ENCODE peak calls at places on chromosomes 4 and X, in nine cellular contexts. S is brain microvascular endothelial cell, Y is WTC11, U is HCT116, W is astrocyte of the spinal cord, E is neural crest cell, G is foreskin fibroblast, Q is GM12878, X is gastrocnemius medialis. B is an unnamed sample.

GRCh38 chrX:16903274-16904019 is 33.3 kb upstream of the RBBP7 start:
- DNase-seq in X (no peak), W (no peak), Q (peak; percentile 15), G (no peak), E (no peak), S (no peak), Y (no peak), U (no peak), B (no peak)

GRCh38 chrX:117969782-117970181 is 146.8 kb downstream of the KLHL13 start:
- DNase-seq in W (no peak), X (no peak), E (no peak), Y (no peak), Q (no peak), U (no peak), S (no peak), G (no peak), B (no peak)

GRCh38 chr4:64784125-64784524 is 374.9 kb upstream of the TECRL start:
- DNase-seq in Q (no peak), U (no peak), E (no peak), G (no peak), S (no peak), Y (no peak), W (peak; percentile 86), X (no peak), B (no peak)

GRCh38 chr4:54400802-54401201 is 171.7 kb downstream of the PDGFRA start:
- DNase-seq in E (no peak), G (peak; percentile 88), U (no peak), Y (no peak), X (no peak), W (peak; percentile 85), Q (no peak), S (peak; percentile 91), B (no peak)

GRCh38 chr4:141636771-141637460 is 533 bp downstream of the IL15 start:
- DNase-seq in G (peak; percentile 78), S (no peak), E (peak; percentile 20), Y (peak; percentile 50), X (peak; percentile 30), Q (no peak), U (peak; percentile 18), W (peak; percentile 67), B (peak; percentile 68)

GRCh38 chr4:85107553-85107952 is 141.1 kb upstream of the WDFY3 start:
- DNase-seq in E (no peak), G (no peak), Y (no peak), S (no peak), W (peak; percentile 17), U (no peak), X (no peak), Q (no peak), B (no peak)

GRCh38 chr4:86048426-86048825 is 311.4 kb downstream of the MAPK10 start:
- DNase-seq in S (no peak), Y (no peak), E (no peak), Q (no peak), U (no peak), X (no peak), G (peak; percentile 89), W (peak; percentile 48), B (no peak)

GRCh38 chrX:53239474-53239873 is 14.5 kb upstream of the KDM5C start:
- DNase-seq in U (no peak), Q (no peak), E (no peak), W (no peak), X (no peak), S (no peak), Y (peak; percentile 48), G (no peak), B (no peak)

GRCh38 chrX:151694661-151695582 is at the start of gene PRRG3:
- DNase-seq in U (no peak), Y (peak; percentile 30), S (no peak), W (no peak), E (peak; percentile 7), Q (no peak), G (no peak), X (no peak), B (peak; percentile 59)

GRCh38 chr4:151415978-151416377 is 7.0 kb downstream of the FHIP1A start:
- DNase-seq in W (peak; percentile 83), S (peak; percentile 32), Q (no peak), X (no peak), Y (no peak), U (no peak), E (no peak), G (peak; percentile 57), B (no peak)

GRCh38 chr4:101993841-101994221 is 203.3 kb downstream of the BANK1 start:
- DNase-seq in Y (no peak), U (no peak), G (no peak), Q (no peak), W (no peak), X (no peak), E (no peak), S (no peak), B (no peak)

GRCh38 chrX:72317139-72317538 is 11.4 kb upstream of the CITED1 start:
- DNase-seq in Y (no peak), S (no peak), W (no peak), U (no peak), E (no peak), X (no peak), Q (no peak), G (no peak), B (no peak)

GRCh38 chr4:1378559-1379231 is 27.5 kb downstream of the NKX1-1 start:
- DNase-seq in Y (peak; percentile 8), S (no peak), G (no peak), X (no peak), U (no peak), Q (no peak), W (no peak), E (no peak), B (peak; percentile 3)

GRCh38 chr4:110632506-110633357 is 9.9 kb upstream of the PITX2 start:
- DNase-seq in Q (no peak), Y (peak; percentile 58), E (peak; percentile 10), U (no peak), X (no peak), W (no peak), G (no peak), S (no peak), B (peak; percentile 61)

GRCh38 chr4:164571593-164572385 is 182.1 kb upstream of the SMIM31 start:
- DNase-seq in Y (peak; percentile 18), X (no peak), U (no peak), S (peak; percentile 2), Q (no peak), E (no peak), W (peak; percentile 23), G (no peak), B (no peak)

GRCh38 chrX:1476682-1477081 is 24.0 kb upstream of the ASMTL start:
- DNase-seq in E (no peak), S (no peak), G (no peak), Y (no peak), Q (no peak), U (no peak), X (no peak), W (no peak), B (no peak)

GRCh38 chrX:154300815-154301214 is 5.2 kb downstream of the TKTL1 start:
- DNase-seq in G (no peak), X (no peak), W (no peak), Q (no peak), E (no peak), S (no peak), U (no peak), Y (no peak), B (no peak)

GRCh38 chr4:41541697-41542096 is 3.7 kb downstream of the LIMCH1 start:
- DNase-seq in U (no peak), X (no peak), W (no peak), E (no peak), Q (no peak), G (peak; percentile 39), S (no peak), Y (no peak), B (no peak)

GRCh38 chr4:55947912-55948725 is 626 bp upstream of the CEP135 start:
- DNase-seq in X (no peak), W (peak; percentile 92), S (peak; percentile 93), Y (no peak), E (peak; percentile 2), Q (peak; percentile 59), U (peak; percentile 28), G (peak; percentile 94), B (no peak)

GRCh38 chr4:116070283-116070682 is 956.9 kb upstream of the NDST4 start:
- DNase-seq in W (peak; percentile 33), Y (no peak), X (no peak), S (no peak), U (no peak), G (peak; percentile 12), Q (no peak), E (no peak), B (no peak)

GRCh38 chrX:131237363-131237762 is 51.7 kb downstream of the IGSF1 start:
- DNase-seq in E (no peak), X (no peak), Q (no peak), G (no peak), U (no peak), S (no peak), Y (no peak), W (no peak), B (no peak)

GRCh38 chr4:154292589-154292988 is 199.0 kb downstream of the DCHS2 start:
- DNase-seq in Q (no peak), S (no peak), E (no peak), Y (no peak), X (no peak), W (no peak), G (no peak), U (no peak), B (no peak)
- TF ChIP-seq CTCF in Q (peak; percentile 10), S (no peak), E (no peak), Y (no peak), X (no peak), W (no peak), G (no peak), U (no peak), B (no peak)

GRCh38 chr4:169398294-169398693 is 127.5 kb upstream of the SH3RF1 start:
- DNase-seq in U (no peak), G (peak; percentile 72), S (no peak), E (no peak), Y (no peak), Q (no peak), W (peak; percentile 84), X (no peak), B (no peak)
- TF ChIP-seq CTCF in U (no peak), G (no peak), S (no peak), E (no peak), Y (no peak), Q (no peak), W (no peak), X (no peak), B (no peak)

GRCh38 chr4:16278178-16278577 is 51.9 kb upstream of the TAPT1 start:
- DNase-seq in U (no peak), Q (no peak), S (no peak), Y (no peak), W (no peak), G (no peak), E (no peak), X (no peak), B (no peak)
- TF ChIP-seq CTCF in U (peak; percentile 60), Q (no peak), S (no peak), Y (peak; percentile 30), W (peak; percentile 10), G (no peak), E (peak; percentile 22), X (no peak), B (no peak)

DNA sequence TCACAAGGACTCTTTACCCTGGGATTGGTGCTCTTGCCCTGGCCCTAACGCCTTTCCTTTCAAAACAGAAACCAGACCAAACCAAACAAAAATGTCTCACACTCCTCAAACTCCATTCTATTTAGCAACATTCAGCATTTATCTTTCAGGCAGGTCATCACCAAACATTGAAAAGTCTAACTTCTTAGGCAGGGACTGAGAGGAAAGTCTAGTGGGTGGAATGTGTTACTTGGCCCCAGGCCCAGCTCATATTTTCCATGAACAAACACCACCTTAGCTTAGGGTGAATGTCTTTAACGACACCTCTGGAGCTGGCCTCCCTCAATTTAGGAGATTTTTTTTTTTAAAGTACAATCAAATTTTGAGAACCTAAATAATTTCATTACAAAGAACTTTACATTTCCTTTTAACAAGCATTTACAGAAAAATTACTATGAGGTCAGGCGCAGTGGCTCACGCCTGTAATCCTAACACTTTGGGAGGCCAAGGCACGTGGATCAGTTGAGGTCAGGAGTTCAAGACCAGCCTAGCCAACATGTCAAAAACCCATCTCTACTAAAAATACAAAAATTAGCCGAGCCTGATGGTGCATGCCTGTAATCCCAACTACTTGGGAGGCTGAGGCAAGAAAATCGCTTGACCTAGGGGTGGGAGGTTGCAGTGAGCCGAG is 10.2 kb upstream of the N4BP2 start:
- DNase-seq in Y (no peak), X (no peak), S (peak; percentile 62), E (no peak), Q (no peak), G (peak; percentile 22), W (peak; percentile 69), U (no peak), B (no peak)
- TF ChIP-seq CTCF in Y (no peak), X (no peak), S (peak; percentile 23), E (no peak), Q (no peak), G (no peak), W (no peak), U (peak; percentile 10), B (no peak)